ENCODE peak calls at places on chromosomes 13 and 19, in nine cellular contexts. One of them, this sample, is unnamed.

GRCh38 chr13:59771272-59771671 is 392.5 kb downstream of the DIAPH3 start:
- DNase-seq in mesendoderm: no peak
- DNase-seq in cardiac fibroblast: peak; percentile 57
- DNase-seq in CD4-positive, alpha-beta memory T cell: no peak
- DNase-seq in trophoblast cell: peak; percentile 34
- DNase-seq in iPS DF 6.9: no peak
- DNase-seq in uterus: no peak
- DNase-seq in fibroblast of lung: no peak
- DNase-seq in bronchial epithelial cell: no peak
- DNase-seq in this sample: peak; percentile 52

GRCh38 chr19:4369109-4369887 is 25.9 kb downstream of the MPND start:
- DNase-seq in mesendoderm: peak; percentile 55
- DNase-seq in cardiac fibroblast: no peak
- DNase-seq in CD4-positive, alpha-beta memory T cell: peak; percentile 81
- DNase-seq in trophoblast cell: no peak
- DNase-seq in iPS DF 6.9: no peak
- DNase-seq in uterus: no peak
- DNase-seq in fibroblast of lung: peak; percentile 56
- DNase-seq in bronchial epithelial cell: peak; percentile 80
- DNase-seq in this sample: peak; percentile 47

GRCh38 chr19:53958168-53958571 is 4.6 kb upstream of the CACNG8 start:
- DNase-seq in mesendoderm: peak; percentile 83
- DNase-seq in cardiac fibroblast: no peak
- DNase-seq in CD4-positive, alpha-beta memory T cell: no peak
- DNase-seq in trophoblast cell: no peak
- DNase-seq in iPS DF 6.9: no peak
- DNase-seq in uterus: no peak
- DNase-seq in fibroblast of lung: no peak
- DNase-seq in bronchial epithelial cell: no peak
- DNase-seq in this sample: no peak

GRCh38 chr13:68019901-68020300 is 789.8 kb upstream of the PCDH9 start:
- DNase-seq in mesendoderm: no peak
- DNase-seq in cardiac fibroblast: no peak
- DNase-seq in CD4-positive, alpha-beta memory T cell: no peak
- DNase-seq in trophoblast cell: no peak
- DNase-seq in iPS DF 6.9: no peak
- DNase-seq in uterus: no peak
- DNase-seq in fibroblast of lung: no peak
- DNase-seq in bronchial epithelial cell: no peak
- DNase-seq in this sample: no peak

GRCh38 chr19:41373993-41374392 is 2.3 kb upstream of the TMEM91 start:
- DNase-seq in mesendoderm: no peak
- DNase-seq in cardiac fibroblast: peak; percentile 87
- DNase-seq in CD4-positive, alpha-beta memory T cell: no peak
- DNase-seq in trophoblast cell: peak; percentile 60
- DNase-seq in iPS DF 6.9: no peak
- DNase-seq in uterus: peak; percentile 87
- DNase-seq in fibroblast of lung: peak; percentile 90
- DNase-seq in bronchial epithelial cell: peak; percentile 18
- DNase-seq in this sample: peak; percentile 91

GRCh38 chr19:51564791-51565190 is 6.3 kb upstream of the ZNF175 start:
- DNase-seq in mesendoderm: peak; percentile 12
- DNase-seq in cardiac fibroblast: no peak
- DNase-seq in CD4-positive, alpha-beta memory T cell: no peak
- DNase-seq in trophoblast cell: no peak
- DNase-seq in iPS DF 6.9: no peak
- DNase-seq in uterus: no peak
- DNase-seq in fibroblast of lung: no peak
- DNase-seq in bronchial epithelial cell: no peak
- DNase-seq in this sample: no peak

GRCh38 chr19:16661480-16662034 is 618 bp downstream of the TMEM38A start:
- DNase-seq in mesendoderm: no peak
- DNase-seq in cardiac fibroblast: peak; percentile 5
- DNase-seq in CD4-positive, alpha-beta memory T cell: peak; percentile 9
- DNase-seq in trophoblast cell: peak; percentile 15
- DNase-seq in iPS DF 6.9: no peak
- DNase-seq in uterus: peak; percentile 37
- DNase-seq in fibroblast of lung: no peak
- DNase-seq in bronchial epithelial cell: no peak
- DNase-seq in this sample: no peak

GRCh38 chr19:10898633-10899032 is 27.3 kb downstream of the CARM1 start:
- DNase-seq in mesendoderm: no peak
- DNase-seq in cardiac fibroblast: no peak
- DNase-seq in CD4-positive, alpha-beta memory T cell: no peak
- DNase-seq in trophoblast cell: no peak
- DNase-seq in iPS DF 6.9: no peak
- DNase-seq in uterus: no peak
- DNase-seq in fibroblast of lung: no peak
- DNase-seq in bronchial epithelial cell: no peak
- DNase-seq in this sample: no peak

GRCh38 chr19:2711175-2711936 is 8.9 kb upstream of the GNG7 start:
- DNase-seq in mesendoderm: no peak
- DNase-seq in cardiac fibroblast: peak; percentile 82
- DNase-seq in CD4-positive, alpha-beta memory T cell: no peak
- DNase-seq in trophoblast cell: peak; percentile 20
- DNase-seq in iPS DF 6.9: no peak
- DNase-seq in uterus: no peak
- DNase-seq in fibroblast of lung: peak; percentile 78
- DNase-seq in bronchial epithelial cell: peak; percentile 12
- DNase-seq in this sample: peak; percentile 86

GRCh38 chr19:38394488-38394887 is 6.0 kb downstream of the SPRED3 start:
- DNase-seq in mesendoderm: peak; percentile 95
- DNase-seq in cardiac fibroblast: no peak
- DNase-seq in CD4-positive, alpha-beta memory T cell: peak; percentile 56
- DNase-seq in trophoblast cell: peak; percentile 61
- DNase-seq in iPS DF 6.9: peak; percentile 77
- DNase-seq in uterus: no peak
- DNase-seq in fibroblast of lung: no peak
- DNase-seq in bronchial epithelial cell: peak; percentile 49
- DNase-seq in this sample: peak; percentile 48

GRCh38 chr13:77386880-77387606 is 60.1 kb upstream of the MYCBP2 start:
- DNase-seq in mesendoderm: no peak
- DNase-seq in cardiac fibroblast: peak; percentile 86
- DNase-seq in CD4-positive, alpha-beta memory T cell: no peak
- DNase-seq in trophoblast cell: peak; percentile 54
- DNase-seq in iPS DF 6.9: no peak
- DNase-seq in uterus: no peak
- DNase-seq in fibroblast of lung: peak; percentile 89
- DNase-seq in bronchial epithelial cell: no peak
- DNase-seq in this sample: peak; percentile 84

GRCh38 chr19:21483589-21484170 is 21.7 kb upstream of the ZNF429 start:
- DNase-seq in mesendoderm: peak; percentile 76
- DNase-seq in cardiac fibroblast: peak; percentile 19
- DNase-seq in CD4-positive, alpha-beta memory T cell: peak; percentile 56
- DNase-seq in trophoblast cell: peak; percentile 87
- DNase-seq in iPS DF 6.9: peak; percentile 76
- DNase-seq in uterus: peak; percentile 51
- DNase-seq in fibroblast of lung: no peak
- DNase-seq in bronchial epithelial cell: no peak
- DNase-seq in this sample: peak; percentile 30

GRCh38 chr19:46497773-46498172 is 2.1 kb upstream of the PNMA8B start:
- DNase-seq in mesendoderm: no peak
- DNase-seq in cardiac fibroblast: no peak
- DNase-seq in CD4-positive, alpha-beta memory T cell: no peak
- DNase-seq in trophoblast cell: no peak
- DNase-seq in iPS DF 6.9: no peak
- DNase-seq in uterus: no peak
- DNase-seq in fibroblast of lung: peak; percentile 21
- DNase-seq in bronchial epithelial cell: no peak
- DNase-seq in this sample: peak; percentile 31

GRCh38 chr19:18340237-18340989 is at the start of gene PGPEP1:
- DNase-seq in mesendoderm: peak; percentile 80
- DNase-seq in cardiac fibroblast: peak; percentile 50
- DNase-seq in CD4-positive, alpha-beta memory T cell: peak; percentile 37
- DNase-seq in trophoblast cell: peak; percentile 70
- DNase-seq in iPS DF 6.9: no peak
- DNase-seq in uterus: peak; percentile 52
- DNase-seq in fibroblast of lung: peak; percentile 55
- DNase-seq in bronchial epithelial cell: no peak
- DNase-seq in this sample: peak; percentile 35

GRCh38 chr13:99796175-99796819 is 175.3 kb downstream of the ZIC5 start:
- DNase-seq in mesendoderm: peak; percentile 82
- DNase-seq in cardiac fibroblast: peak; percentile 41
- DNase-seq in CD4-positive, alpha-beta memory T cell: no peak
- DNase-seq in trophoblast cell: peak; percentile 58
- DNase-seq in iPS DF 6.9: peak; percentile 66
- DNase-seq in uterus: no peak
- DNase-seq in fibroblast of lung: peak; percentile 25
- DNase-seq in bronchial epithelial cell: peak; percentile 26
- DNase-seq in this sample: peak; percentile 51

GRCh38 chr13:79448413-79448812 is 32.5 kb upstream of the NDFIP2 start:
- DNase-seq in mesendoderm: peak; percentile 32
- DNase-seq in cardiac fibroblast: peak; percentile 29
- DNase-seq in CD4-positive, alpha-beta memory T cell: no peak
- DNase-seq in trophoblast cell: no peak
- DNase-seq in iPS DF 6.9: no peak
- DNase-seq in uterus: no peak
- DNase-seq in fibroblast of lung: peak; percentile 4
- DNase-seq in bronchial epithelial cell: peak; percentile 50
- DNase-seq in this sample: peak; percentile 17

GRCh38 chr19:56315076-56315828 is 613 bp upstream of the ZSCAN5A start:
- DNase-seq in mesendoderm: peak; percentile 99
- DNase-seq in cardiac fibroblast: peak; percentile 99
- DNase-seq in CD4-positive, alpha-beta memory T cell: peak; percentile 96
- DNase-seq in trophoblast cell: peak; percentile 99
- DNase-seq in iPS DF 6.9: peak; percentile 93
- DNase-seq in uterus: peak; percentile 97
- DNase-seq in fibroblast of lung: peak; percentile 97
- DNase-seq in bronchial epithelial cell: peak; percentile 97
- DNase-seq in this sample: peak; percentile 98

GRCh38 chr19:56314584-56315075 is at the start of gene ZSCAN5A:
- DNase-seq in mesendoderm: peak; percentile 97
- DNase-seq in cardiac fibroblast: peak; percentile 97
- DNase-seq in CD4-positive, alpha-beta memory T cell: peak; percentile 99
- DNase-seq in trophoblast cell: peak; percentile 98
- DNase-seq in iPS DF 6.9: peak; percentile 82
- DNase-seq in uterus: peak; percentile 96
- DNase-seq in fibroblast of lung: peak; percentile 94
- DNase-seq in bronchial epithelial cell: peak; percentile 82
- DNase-seq in this sample: peak; percentile 92

GRCh38 chr19:56314018-56314583 is 538 bp downstream of the ZSCAN5A start:
- DNase-seq in mesendoderm: peak; percentile 83
- DNase-seq in cardiac fibroblast: no peak
- DNase-seq in CD4-positive, alpha-beta memory T cell: no peak
- DNase-seq in trophoblast cell: no peak
- DNase-seq in iPS DF 6.9: peak; percentile 5
- DNase-seq in uterus: no peak
- DNase-seq in fibroblast of lung: no peak
- DNase-seq in bronchial epithelial cell: no peak
- DNase-seq in this sample: no peak

GRCh38 chr19:56317749-56318148 is 3.1 kb upstream of the ZSCAN5A start:
- DNase-seq in mesendoderm: no peak
- DNase-seq in cardiac fibroblast: no peak
- DNase-seq in CD4-positive, alpha-beta memory T cell: no peak
- DNase-seq in trophoblast cell: no peak
- DNase-seq in iPS DF 6.9: no peak
- DNase-seq in uterus: no peak
- DNase-seq in fibroblast of lung: no peak
- DNase-seq in bronchial epithelial cell: no peak
- DNase-seq in this sample: no peak

DNA sequence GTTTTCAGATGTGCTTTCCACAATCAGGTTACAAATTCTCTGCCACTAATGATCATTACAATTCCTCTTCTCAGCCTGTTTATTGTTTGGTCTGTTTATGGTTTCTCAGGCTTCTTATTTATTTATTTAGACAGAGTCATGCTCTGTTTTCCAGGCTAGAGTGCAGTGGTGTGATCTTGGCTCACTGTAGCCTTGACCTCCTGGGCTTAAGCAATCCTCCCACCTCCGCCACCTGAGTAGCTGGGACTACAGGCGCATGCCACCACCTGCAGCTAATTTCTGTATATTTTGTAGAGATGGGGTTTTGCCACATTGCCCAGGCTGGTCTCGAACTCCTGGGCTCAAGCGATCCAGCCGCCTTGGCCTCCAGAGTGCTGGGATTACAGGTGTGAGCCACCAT is 2.1 kb upstream of the ZSCAN5A start:
- DNase-seq in mesendoderm: no peak
- DNase-seq in cardiac fibroblast: no peak
- DNase-seq in CD4-positive, alpha-beta memory T cell: no peak
- DNase-seq in trophoblast cell: no peak
- DNase-seq in iPS DF 6.9: no peak
- DNase-seq in uterus: no peak
- DNase-seq in fibroblast of lung: no peak
- DNase-seq in bronchial epithelial cell: no peak
- DNase-seq in this sample: no peak
- H3K4me3 ChIP-seq in mesendoderm: no peak overlapping the region
- H3K4me3 ChIP-seq in cardiac fibroblast: no peak overlapping the region
- H3K4me3 ChIP-seq in CD4-positive, alpha-beta memory T cell: no peak overlapping the region
- H3K4me3 ChIP-seq in trophoblast cell: no peak overlapping the region
- H3K4me3 ChIP-seq in iPS DF 6.9: no peak overlapping the region
- H3K4me3 ChIP-seq in uterus: no peak overlapping the region
- H3K4me3 ChIP-seq in fibroblast of lung: no peak overlapping the region
- H3K4me3 ChIP-seq in bronchial epithelial cell: no peak overlapping the region
- H3K4me3 ChIP-seq in this sample: no peak overlapping the region

GRCh38 chr13:32811297-32811800 is 204.9 kb upstream of the KL start:
- DNase-seq in mesendoderm: no peak
- DNase-seq in cardiac fibroblast: no peak
- DNase-seq in CD4-positive, alpha-beta memory T cell: no peak
- DNase-seq in trophoblast cell: no peak
- DNase-seq in iPS DF 6.9: no peak
- DNase-seq in uterus: no peak
- DNase-seq in fibroblast of lung: no peak
- DNase-seq in bronchial epithelial cell: peak; percentile 17
- DNase-seq in this sample: peak; percentile 35
- H3K4me3 ChIP-seq in mesendoderm: no peak overlapping the region
- H3K4me3 ChIP-seq in cardiac fibroblast: no peak overlapping the region
- H3K4me3 ChIP-seq in CD4-positive, alpha-beta memory T cell: no peak overlapping the region
- H3K4me3 ChIP-seq in trophoblast cell: no peak overlapping the region
- H3K4me3 ChIP-seq in iPS DF 6.9: no peak overlapping the region
- H3K4me3 ChIP-seq in uterus: no peak overlapping the region
- H3K4me3 ChIP-seq in fibroblast of lung: no peak overlapping the region
- H3K4me3 ChIP-seq in bronchial epithelial cell: no peak overlapping the region
- H3K4me3 ChIP-seq in this sample: no peak overlapping the region

GRCh38 chr13:97142452-97142851 is 79.7 kb upstream of the MBNL2 start:
- DNase-seq in mesendoderm: peak; percentile 77
- DNase-seq in cardiac fibroblast: peak; percentile 49
- DNase-seq in CD4-positive, alpha-beta memory T cell: no peak
- DNase-seq in trophoblast cell: peak; percentile 71
- DNase-seq in iPS DF 6.9: peak; percentile 22
- DNase-seq in uterus: no peak
- DNase-seq in fibroblast of lung: no peak
- DNase-seq in bronchial epithelial cell: no peak
- DNase-seq in this sample: peak; percentile 28
- H3K4me3 ChIP-seq in mesendoderm: no peak overlapping the region
- H3K4me3 ChIP-seq in cardiac fibroblast: peak overlapping the region; percentile 2
- H3K4me3 ChIP-seq in CD4-positive, alpha-beta memory T cell: no peak overlapping the region
- H3K4me3 ChIP-seq in trophoblast cell: no peak overlapping the region
- H3K4me3 ChIP-seq in iPS DF 6.9: no peak overlapping the region
- H3K4me3 ChIP-seq in uterus: no peak overlapping the region
- H3K4me3 ChIP-seq in fibroblast of lung: no peak overlapping the region
- H3K4me3 ChIP-seq in bronchial epithelial cell: no peak overlapping the region
- H3K4me3 ChIP-seq in this sample: peak overlapping the region; percentile 36

DNA sequence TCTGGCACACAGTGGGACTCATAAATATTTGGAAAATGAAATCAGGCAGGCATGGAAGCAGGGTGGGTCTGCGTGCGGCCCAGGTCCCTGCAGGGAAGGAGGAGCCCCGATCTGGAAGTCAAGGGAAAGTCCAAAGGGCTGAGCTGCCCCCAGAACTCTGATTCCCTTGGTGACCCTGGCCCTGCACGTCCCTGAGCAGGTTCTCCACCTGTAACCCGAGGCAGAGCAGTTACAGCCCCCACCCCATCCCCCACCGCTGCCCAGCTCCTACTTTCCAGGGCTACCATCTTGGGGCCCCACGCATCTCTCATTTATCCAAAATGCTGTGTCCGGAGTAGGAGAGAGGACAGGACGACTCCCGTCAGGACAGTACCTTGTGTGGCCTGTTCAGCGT is 2.1 kb downstream of the PLEKHF1 start:
- DNase-seq in mesendoderm: no peak
- DNase-seq in cardiac fibroblast: no peak
- DNase-seq in CD4-positive, alpha-beta memory T cell: no peak
- DNase-seq in trophoblast cell: no peak
- DNase-seq in iPS DF 6.9: no peak
- DNase-seq in uterus: no peak
- DNase-seq in fibroblast of lung: no peak
- DNase-seq in bronchial epithelial cell: no peak
- DNase-seq in this sample: no peak
- H3K4me3 ChIP-seq in mesendoderm: no peak overlapping the region
- H3K4me3 ChIP-seq in cardiac fibroblast: peak overlapping the region; percentile 96
- H3K4me3 ChIP-seq in CD4-positive, alpha-beta memory T cell: peak overlapping the region; percentile 83
- H3K4me3 ChIP-seq in trophoblast cell: no peak overlapping the region
- H3K4me3 ChIP-seq in iPS DF 6.9: no peak overlapping the region
- H3K4me3 ChIP-seq in uterus: peak overlapping the region; percentile 88
- H3K4me3 ChIP-seq in fibroblast of lung: peak overlapping the region; percentile 52
- H3K4me3 ChIP-seq in bronchial epithelial cell: no peak overlapping the region
- H3K4me3 ChIP-seq in this sample: peak overlapping the region; percentile 80